ENCODE peak calls at places on chromosome 3, in four cellular contexts. One of them, this sample, is unnamed.

GRCh38 chr3:98540346-98540745 is 8.6 kb downstream of the GPR15 start:
- DNase-seq in KG1: no peak
- DNase-seq in T1000: no peak
- DNase-seq in activated CD8-positive, alpha-beta memory T cell treated with anti-CD3 and anti-CD28 coated beads, Interleukin-2, amount 50 U/mL, for 4 hours: no peak
- DNase-seq in this sample: no peak

GRCh38 chr3:126156468-126156867 is 23.9 kb downstream of the ALDH1L1 start:
- DNase-seq in T1000: no peak
- DNase-seq in KG1: no peak
- DNase-seq in activated CD8-positive, alpha-beta memory T cell treated with anti-CD3 and anti-CD28 coated beads, Interleukin-2, amount 50 U/mL, for 4 hours: no peak
- DNase-seq in this sample: no peak

GRCh38 chr3:15683253-15683652 is 81.7 kb downstream of the BTD start:
- DNase-seq in T1000: no peak
- DNase-seq in KG1: no peak
- DNase-seq in activated CD8-positive, alpha-beta memory T cell treated with anti-CD3 and anti-CD28 coated beads, Interleukin-2, amount 50 U/mL, for 4 hours: no peak
- DNase-seq in this sample: no peak

GRCh38 chr3:130759692-130760338 is 13.2 kb upstream of the PIK3R4 start:
- DNase-seq in KG1: peak; percentile 68
- DNase-seq in T1000: peak; percentile 3
- DNase-seq in activated CD8-positive, alpha-beta memory T cell treated with anti-CD3 and anti-CD28 coated beads, Interleukin-2, amount 50 U/mL, for 4 hours: peak; percentile 46
- DNase-seq in this sample: no peak

GRCh38 chr3:101362408-101362807 is 42.0 kb upstream of the IMPG2 start:
- DNase-seq in activated CD8-positive, alpha-beta memory T cell treated with anti-CD3 and anti-CD28 coated beads, Interleukin-2, amount 50 U/mL, for 4 hours: no peak
- DNase-seq in T1000: no peak
- DNase-seq in KG1: no peak
- DNase-seq in this sample: no peak

GRCh38 chr3:27677554-27677953 is 44.6 kb downstream of the EOMES start:
- DNase-seq in T1000: peak; percentile 61
- DNase-seq in KG1: no peak
- DNase-seq in activated CD8-positive, alpha-beta memory T cell treated with anti-CD3 and anti-CD28 coated beads, Interleukin-2, amount 50 U/mL, for 4 hours: no peak
- DNase-seq in this sample: no peak

GRCh38 chr3:85525264-85525663 is 566.5 kb downstream of the CADM2 start:
- DNase-seq in KG1: no peak
- DNase-seq in activated CD8-positive, alpha-beta memory T cell treated with anti-CD3 and anti-CD28 coated beads, Interleukin-2, amount 50 U/mL, for 4 hours: no peak
- DNase-seq in T1000: no peak
- DNase-seq in this sample: no peak

GRCh38 chr3:42061711-42062408 is 29.3 kb upstream of the TRAK1 start:
- DNase-seq in activated CD8-positive, alpha-beta memory T cell treated with anti-CD3 and anti-CD28 coated beads, Interleukin-2, amount 50 U/mL, for 4 hours: no peak
- DNase-seq in T1000: peak; percentile 59
- DNase-seq in KG1: no peak
- DNase-seq in this sample: no peak

GRCh38 chr3:69200384-69201068 is 78.1 kb upstream of the LMOD3 start:
- DNase-seq in KG1: no peak
- DNase-seq in T1000: no peak
- DNase-seq in activated CD8-positive, alpha-beta memory T cell treated with anti-CD3 and anti-CD28 coated beads, Interleukin-2, amount 50 U/mL, for 4 hours: no peak
- DNase-seq in this sample: no peak

GRCh38 chr3:37800022-37800493 is 61.6 kb upstream of the CTDSPL start:
- DNase-seq in T1000: no peak
- DNase-seq in activated CD8-positive, alpha-beta memory T cell treated with anti-CD3 and anti-CD28 coated beads, Interleukin-2, amount 50 U/mL, for 4 hours: no peak
- DNase-seq in KG1: no peak
- DNase-seq in this sample: no peak

GRCh38 chr3:38116471-38117162 is 20.3 kb downstream of the ACAA1 start:
- DNase-seq in KG1: no peak
- DNase-seq in T1000: no peak
- DNase-seq in activated CD8-positive, alpha-beta memory T cell treated with anti-CD3 and anti-CD28 coated beads, Interleukin-2, amount 50 U/mL, for 4 hours: peak; percentile 8
- DNase-seq in this sample: no peak

This sample was measured in cortex of kidney.